ENCODE peak calls at places on chromosome 2, in eight cellular contexts. D is fibroblast of mammary gland, I is dorsolateral prefrontal cortex, E is psoas muscle, K is H9, C is MCF 10A, G is nephron progenitor cell, W is fibroblast of lung. J is an unnamed sample.

GRCh38 chr2:191739194-191739593 is 61.3 kb downstream of the NABP1 start:
- DNase-seq in K (no peak), G (no peak), C (no peak), E (no peak), D (peak), I (no peak), W (no peak), J (no peak)

GRCh38 chr2:143694335-143694734 is 565.1 kb downstream of the ARHGAP15 start:
- DNase-seq in K (no peak), E (no peak), C (no peak), W (no peak), D (no peak), G (no peak), I (no peak), J (no peak)

GRCh38 chr2:237665713-237666143 is 38.3 kb downstream of the LRRFIP1 start:
- DNase-seq in W (no peak), I (no peak), K (peak), G (peak), D (no peak), E (no peak), C (no peak), J (no peak)

GRCh38 chr2:234979204-234980167 is 27.7 kb downstream of the SH3BP4 start:
- DNase-seq in D (no peak), I (no peak), K (no peak), W (no peak), E (no peak), G (no peak), C (no peak), J (no peak)

GRCh38 chr2:9165625-9166024 is 41.0 kb upstream of the ASAP2 start:
- DNase-seq in W (peak), C (peak), D (peak), E (no peak), K (no peak), I (peak), G (no peak), J (no peak)

GRCh38 chr2:168928113-168928823 is 27.2 kb downstream of the G6PC2 start:
- DNase-seq in C (no peak), D (no peak), W (no peak), G (no peak), K (no peak), E (no peak), I (no peak), J (no peak)

GRCh38 chr2:109373791-109374547 is 239.8 kb downstream of the SEPTIN10 start:
- DNase-seq in D (no peak), K (peak), G (no peak), I (peak), C (no peak), E (no peak), W (no peak), J (peak)

GRCh38 chr2:200089756-200090109 is 134.4 kb downstream of the MAIP1 start:
- DNase-seq in E (no peak), G (no peak), K (no peak), I (no peak), C (no peak), W (no peak), D (no peak), J (no peak)

GRCh38 chr2:55364189-55365055 is 55.2 kb downstream of the CCDC88A start:
- DNase-seq in W (peak), K (no peak), E (no peak), G (no peak), I (no peak), C (peak), D (peak), J (no peak)

GRCh38 chr2:232146294-232146693 is 184.8 kb downstream of the DIS3L2 start:
- DNase-seq in W (no peak), I (no peak), G (no peak), E (no peak), K (no peak), D (peak), C (no peak), J (no peak)

GRCh38 chr2:71006955-71007799 is 12.5 kb upstream of the TEX261 start:
- DNase-seq in G (no peak), D (no peak), C (no peak), K (no peak), E (no peak), I (no peak), W (no peak), J (no peak)

GRCh38 chr2:36362291-36362690 is 6.7 kb downstream of the CRIM1 start:
- DNase-seq in I (no peak), E (no peak), K (no peak), C (peak), G (no peak), D (peak), W (peak), J (no peak)

GRCh38 chr2:100655446-100655845 is 92.7 kb downstream of the PDCL3 start:
- DNase-seq in W (no peak), G (no peak), K (no peak), I (no peak), E (no peak), D (no peak), C (no peak), J (no peak)

GRCh38 chr2:179478771-179479170 is 214.1 kb upstream of the SESTD1 start:
- DNase-seq in C (no peak), W (no peak), I (no peak), G (no peak), E (no peak), K (no peak), D (no peak), J (no peak)

GRCh38 chr2:121705958-121706357 is 30.7 kb downstream of the NIFK start:
- DNase-seq in C (no peak), K (no peak), E (no peak), W (no peak), D (no peak), G (no peak), I (no peak), J (no peak)

GRCh38 chr2:74008761-74009395 is 24.2 kb downstream of the TET3 start:
- DNase-seq in C (no peak), K (no peak), D (no peak), G (no peak), I (no peak), E (no peak), W (no peak), J (peak)

GRCh38 chr2:181781082-181781786 is 100.9 kb upstream of the NEUROD1 start:
- DNase-seq in C (no peak), W (no peak), K (peak), D (no peak), I (no peak), G (no peak), E (no peak), J (no peak)

GRCh38 chr2:41698787-41699422 is 348.9 kb upstream of the PKDCC start:
- DNase-seq in I (peak), W (peak), C (no peak), E (peak), K (peak), G (peak), D (peak), J (no peak)

GRCh38 chr2:111117666-111118454 is 2.9 kb upstream of the BCL2L11 start:
- DNase-seq in K (peak), C (peak), I (no peak), D (peak), E (peak), G (peak), W (peak), J (no peak)

GRCh38 chr2:215439980-215440512 is 4.2 kb upstream of the FN1 start:
- DNase-seq in C (no peak), W (no peak), K (no peak), D (no peak), E (no peak), I (no peak), G (no peak), J (no peak)

GRCh38 chr2:17736989-17737388 is 16.6 kb downstream of the SMC6 start:
- DNase-seq in E (no peak), K (no peak), G (no peak), D (peak), I (no peak), W (no peak), C (no peak), J (no peak)

GRCh38 chr2:221334466-221334865 is 237.6 kb downstream of the EPHA4 start:
- DNase-seq in C (no peak), E (no peak), I (no peak), W (no peak), K (no peak), G (no peak), D (no peak), J (no peak)

GRCh38 chr2:232502901-232503791 is 15.5 kb upstream of the ECEL1 start:
- DNase-seq in C (peak), E (no peak), W (peak), G (peak), I (no peak), D (peak), K (peak), J (no peak)

GRCh38 chr2:55518846-55519167 is 711 bp upstream of the CFAP36 start:
- DNase-seq in W (peak), I (no peak), G (no peak), K (no peak), D (no peak), C (peak), E (no peak), J (no peak)

GRCh38 chr2:229202646-229203045 is 68.4 kb downstream of the PID1 start:
- DNase-seq in D (peak), W (peak), K (no peak), G (no peak), E (no peak), I (no peak), C (no peak), J (no peak)

GRCh38 chr2:195612515-195613495 is 44.2 kb upstream of the SLC39A10 start:
- DNase-seq in W (peak), K (peak), G (peak), I (no peak), E (no peak), C (peak), D (peak), J (no peak)

GRCh38 chr2:218383892-218384519 is 1.9 kb downstream of the SLC11A1 start:
- DNase-seq in C (peak), E (no peak), K (no peak), W (no peak), G (no peak), D (no peak), I (no peak), J (no peak)

GRCh38 chr2:62653582-62654422 is 51.7 kb upstream of the EHBP1 start:
- DNase-seq in I (no peak), D (no peak), W (no peak), C (peak), K (no peak), E (no peak), G (no peak), J (no peak)

GRCh38 chr2:216302981-216303676 is 69.2 kb downstream of the MARCHF4 start:
- DNase-seq in W (no peak), K (no peak), D (peak), E (no peak), I (no peak), G (no peak), C (no peak), J (no peak)

GRCh38 chr2:13858626-13859025 is 773.9 kb upstream of the LRATD1 start:
- DNase-seq in C (peak), D (peak), I (no peak), K (no peak), W (peak), E (no peak), G (no peak), J (no peak)

GRCh38 chr2:100757621-100758394 is 62.1 kb upstream of the NPAS2 start:
- DNase-seq in W (peak), I (no peak), D (peak), C (peak), K (no peak), G (no peak), E (no peak), J (no peak)

GRCh38 chr2:190596998-190597397 is 51.9 kb upstream of the NAB1 start:
- DNase-seq in C (no peak), E (peak), I (no peak), K (no peak), G (no peak), D (peak), W (no peak), J (no peak)

GRCh38 chr2:55224761-55225261 is 7.3 kb downstream of the CLHC1 start:
- DNase-seq in G (no peak), E (peak), I (no peak), C (no peak), D (peak), K (peak), W (no peak), J (no peak)

GRCh38 chr2:73939419-73939818 is 12.7 kb downstream of the DGUOK start:
- DNase-seq in W (peak), C (peak), I (no peak), E (peak), D (peak), G (no peak), K (peak), J (no peak)

GRCh38 chr2:18514838-18515461 is 45.5 kb downstream of the RDH14 start:
- DNase-seq in C (no peak), D (no peak), K (no peak), G (no peak), W (no peak), I (no peak), E (no peak), J (no peak)

GRCh38 chr2:150528861-150529801 is 41.7 kb upstream of the RND3 start:
- DNase-seq in G (no peak), W (peak), I (no peak), E (no peak), D (peak), C (peak), K (no peak), J (no peak)

GRCh38 chr2:28359222-28360065 is 33.2 kb upstream of the FOSL2 start:
- DNase-seq in G (no peak), W (peak), K (no peak), C (peak), E (peak), D (no peak), I (no peak), J (no peak)
- TF ChIP-seq CTCF in G (no peak), W (no peak), K (no peak), C (no peak), E (no peak), D (no peak), I (no peak), J (no peak)

GRCh38 chr2:241576293-241576654 is 17.7 kb downstream of the BOK start:
- DNase-seq in W (no peak), I (no peak), D (no peak), C (no peak), E (peak), K (peak), G (no peak), J (no peak)
- TF ChIP-seq CTCF in W (no peak), I (no peak), D (no peak), C (no peak), E (no peak), K (peak), G (no peak), J (no peak)

DNA sequence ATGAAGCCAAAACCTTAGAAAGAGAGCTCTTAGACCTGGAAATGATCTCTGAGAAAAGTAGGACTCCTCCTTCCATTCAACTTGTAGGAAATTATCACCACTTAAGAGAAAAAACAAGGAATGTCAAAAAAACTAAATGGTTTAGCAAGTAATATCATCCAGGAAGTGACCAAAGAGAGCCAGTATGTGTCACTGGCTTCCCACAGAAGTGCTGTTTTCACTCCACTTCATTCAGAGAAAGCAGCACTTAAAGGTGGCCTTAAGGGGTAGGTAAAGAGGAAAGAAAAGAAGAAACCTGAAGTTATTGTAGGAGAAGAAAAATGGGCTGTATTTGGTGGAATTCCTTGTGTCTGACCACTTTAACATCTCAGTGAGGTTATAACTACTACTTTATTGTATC is 414.4 kb upstream of the ETAA1 start:
- DNase-seq in C (peak), G (no peak), W (no peak), D (peak), K (no peak), I (no peak), E (no peak), J (no peak)
- TF ChIP-seq CTCF in C (no peak), G (no peak), W (no peak), D (no peak), K (no peak), I (no peak), E (no peak), J (no peak)

DNA sequence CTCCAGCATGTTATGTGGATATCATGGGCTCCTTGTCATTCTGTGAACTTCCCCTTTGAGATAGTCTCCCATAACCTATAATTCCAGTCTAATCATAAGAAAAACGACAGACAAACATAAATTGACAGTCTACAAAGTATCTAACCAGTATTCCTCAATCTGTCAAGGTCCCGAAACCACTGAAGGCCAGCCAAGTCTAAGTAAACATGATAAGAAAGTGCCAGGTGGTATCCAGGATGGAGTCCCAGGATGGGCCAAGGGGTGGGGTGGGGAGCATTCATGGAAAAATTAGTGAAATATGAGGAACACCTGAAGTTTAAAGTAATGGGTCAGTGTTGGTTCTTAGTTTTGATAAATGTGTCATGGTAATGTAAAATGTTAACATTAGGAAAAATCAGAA is 355.5 kb downstream of the DPP10 start:
- DNase-seq in I (no peak), C (no peak), G (no peak), D (no peak), E (no peak), K (no peak), W (no peak), J (no peak)
- TF ChIP-seq CTCF in I (no peak), C (no peak), G (no peak), D (no peak), E (no peak), K (no peak), W (no peak), J (no peak)

GRCh38 chr2:171225302-171225980 is 64.7 kb upstream of the TLK1 start:
- DNase-seq in W (peak), G (no peak), C (peak), I (no peak), D (peak), E (no peak), K (no peak), J (no peak)
- TF ChIP-seq CTCF in W (peak), G (no peak), C (no peak), I (no peak), D (peak), E (no peak), K (no peak), J (peak)

GRCh38 chr2:45729753-45730512 is 78.5 kb downstream of the PRKCE start:
- DNase-seq in E (no peak), G (no peak), I (no peak), C (peak), W (no peak), K (no peak), D (no peak), J (no peak)
- TF ChIP-seq CTCF in E (no peak), G (peak), I (no peak), C (peak), W (peak), K (peak), D (peak), J (peak)

GRCh38 chr2:148557844-148558436 is 86.6 kb upstream of the EPC2 start:
- DNase-seq in C (peak), G (no peak), E (no peak), D (no peak), W (no peak), K (no peak), I (no peak), J (no peak)
- TF ChIP-seq CTCF in C (no peak), G (no peak), E (no peak), D (peak), W (peak), K (peak), I (no peak), J (peak)

GRCh38 chr2:48601349-48601748 is 16.3 kb upstream of the GTF2A1L start:
- DNase-seq in D (peak), W (peak), K (peak), E (no peak), I (peak), C (peak), G (peak), J (no peak)
- TF ChIP-seq CTCF in D (peak), W (peak), K (peak), E (no peak), I (no peak), C (peak), G (no peak), J (peak)

DNA sequence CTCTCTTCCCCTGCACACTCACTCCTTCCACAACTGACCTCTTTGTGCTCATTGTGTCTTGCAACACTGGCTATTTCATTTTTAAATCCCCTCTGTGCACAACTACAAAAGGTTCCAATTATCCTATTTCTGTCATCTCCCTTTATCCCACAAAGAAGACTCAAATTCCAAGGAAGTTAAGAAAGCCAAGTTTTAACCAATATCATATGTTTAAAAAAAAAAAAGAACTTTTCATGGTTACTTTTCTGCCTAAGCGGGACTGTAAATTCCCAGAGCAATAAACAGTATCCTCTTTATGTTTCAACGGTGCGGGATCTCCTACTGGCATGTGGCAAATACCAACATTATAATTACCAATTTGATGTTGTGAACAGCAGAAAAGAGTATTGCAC is 83.8 kb downstream of the DOCK10 start:
- DNase-seq in E (no peak), I (no peak), W (peak), C (no peak), D (peak), K (no peak), G (no peak), J (no peak)
- TF ChIP-seq CTCF in E (no peak), I (no peak), W (no peak), C (no peak), D (no peak), K (no peak), G (no peak), J (no peak)

GRCh38 chr2:31079665-31080064 is 58.6 kb downstream of the GALNT14 start:
- DNase-seq in I (no peak), D (no peak), K (peak), E (no peak), C (no peak), W (no peak), G (peak), J (no peak)
- TF ChIP-seq CTCF in I (no peak), D (no peak), K (peak), E (no peak), C (no peak), W (no peak), G (peak), J (peak)

J was measured in type B pancreatic cell.